ENCODE peak calls at places on chromosome 15, in nine cellular contexts. One of them, this sample, is unnamed.

GRCh38 chr15:99366013-99366412 is 114.7 kb downstream of the LRRC28 start:
- DNase-seq in COR-L47: no peak
- DNase-seq in HT1080: no peak
- DNase-seq in brain microvascular endothelial cell: no peak
- DNase-seq in stimulated activated CD4-positive, alpha-beta T cell treated with anti-CD3 and anti-CD28 coated beads, Interleukin-4, amount 100 ng/mL, for 48 hours: no peak
- DNase-seq in hippocampal formation: no peak
- DNase-seq in stimulated activated effector memory CD8-positive, alpha-beta T cell treated with anti-CD3 and anti-CD28 coated beads, Interleukin-12 subunit alpha, Interleukin-12 subunit beta, amount 100 ng/mL, for 72 hours: no peak
- DNase-seq in cardiac fibroblast: no peak
- DNase-seq in RPMI8226: no peak
- DNase-seq in this sample: no peak

GRCh38 chr15:65086680-65087111 is 10.2 kb downstream of the KBTBD13 start:
- DNase-seq in hippocampal formation: no peak
- DNase-seq in HT1080: no peak
- DNase-seq in RPMI8226: peak; percentile 26
- DNase-seq in brain microvascular endothelial cell: peak; percentile 7
- DNase-seq in COR-L47: no peak
- DNase-seq in stimulated activated CD4-positive, alpha-beta T cell treated with anti-CD3 and anti-CD28 coated beads, Interleukin-4, amount 100 ng/mL, for 48 hours: no peak
- DNase-seq in stimulated activated effector memory CD8-positive, alpha-beta T cell treated with anti-CD3 and anti-CD28 coated beads, Interleukin-12 subunit alpha, Interleukin-12 subunit beta, amount 100 ng/mL, for 72 hours: no peak
- DNase-seq in cardiac fibroblast: no peak
- DNase-seq in this sample: no peak

GRCh38 chr15:85500729-85501128 is 120.3 kb downstream of the AKAP13 start:
- DNase-seq in hippocampal formation: no peak
- DNase-seq in stimulated activated effector memory CD8-positive, alpha-beta T cell treated with anti-CD3 and anti-CD28 coated beads, Interleukin-12 subunit alpha, Interleukin-12 subunit beta, amount 100 ng/mL, for 72 hours: no peak
- DNase-seq in RPMI8226: no peak
- DNase-seq in stimulated activated CD4-positive, alpha-beta T cell treated with anti-CD3 and anti-CD28 coated beads, Interleukin-4, amount 100 ng/mL, for 48 hours: no peak
- DNase-seq in HT1080: no peak
- DNase-seq in cardiac fibroblast: peak; percentile 71
- DNase-seq in brain microvascular endothelial cell: peak; percentile 31
- DNase-seq in COR-L47: no peak
- DNase-seq in this sample: no peak

GRCh38 chr15:24898715-24899278 is 56.0 kb upstream of the SNRPN start:
- DNase-seq in stimulated activated CD4-positive, alpha-beta T cell treated with anti-CD3 and anti-CD28 coated beads, Interleukin-4, amount 100 ng/mL, for 48 hours: no peak
- DNase-seq in hippocampal formation: no peak
- DNase-seq in cardiac fibroblast: no peak
- DNase-seq in stimulated activated effector memory CD8-positive, alpha-beta T cell treated with anti-CD3 and anti-CD28 coated beads, Interleukin-12 subunit alpha, Interleukin-12 subunit beta, amount 100 ng/mL, for 72 hours: no peak
- DNase-seq in HT1080: no peak
- DNase-seq in RPMI8226: no peak
- DNase-seq in brain microvascular endothelial cell: no peak
- DNase-seq in COR-L47: no peak
- DNase-seq in this sample: no peak

GRCh38 chr15:81297147-81297572 is 26.8 kb downstream of the STARD5 start:
- DNase-seq in hippocampal formation: no peak
- DNase-seq in stimulated activated effector memory CD8-positive, alpha-beta T cell treated with anti-CD3 and anti-CD28 coated beads, Interleukin-12 subunit alpha, Interleukin-12 subunit beta, amount 100 ng/mL, for 72 hours: no peak
- DNase-seq in RPMI8226: no peak
- DNase-seq in brain microvascular endothelial cell: no peak
- DNase-seq in HT1080: peak; percentile 64
- DNase-seq in cardiac fibroblast: peak; percentile 63
- DNase-seq in stimulated activated CD4-positive, alpha-beta T cell treated with anti-CD3 and anti-CD28 coated beads, Interleukin-4, amount 100 ng/mL, for 48 hours: no peak
- DNase-seq in COR-L47: no peak
- DNase-seq in this sample: no peak

GRCh38 chr15:40238481-40238926 is 359 bp upstream of the PAK6 start:
- DNase-seq in cardiac fibroblast: no peak
- DNase-seq in hippocampal formation: no peak
- DNase-seq in HT1080: no peak
- DNase-seq in COR-L47: peak; percentile 37
- DNase-seq in RPMI8226: peak; percentile 49
- DNase-seq in stimulated activated effector memory CD8-positive, alpha-beta T cell treated with anti-CD3 and anti-CD28 coated beads, Interleukin-12 subunit alpha, Interleukin-12 subunit beta, amount 100 ng/mL, for 72 hours: no peak
- DNase-seq in stimulated activated CD4-positive, alpha-beta T cell treated with anti-CD3 and anti-CD28 coated beads, Interleukin-4, amount 100 ng/mL, for 48 hours: no peak
- DNase-seq in brain microvascular endothelial cell: no peak
- DNase-seq in this sample: no peak

GRCh38 chr15:64490598-64491259 is 30.4 kb downstream of the ZNF609 start:
- DNase-seq in stimulated activated effector memory CD8-positive, alpha-beta T cell treated with anti-CD3 and anti-CD28 coated beads, Interleukin-12 subunit alpha, Interleukin-12 subunit beta, amount 100 ng/mL, for 72 hours: no peak
- DNase-seq in brain microvascular endothelial cell: no peak
- DNase-seq in hippocampal formation: no peak
- DNase-seq in stimulated activated CD4-positive, alpha-beta T cell treated with anti-CD3 and anti-CD28 coated beads, Interleukin-4, amount 100 ng/mL, for 48 hours: no peak
- DNase-seq in COR-L47: no peak
- DNase-seq in HT1080: no peak
- DNase-seq in cardiac fibroblast: peak; percentile 49
- DNase-seq in RPMI8226: no peak
- DNase-seq in this sample: no peak

GRCh38 chr15:67761343-67761742 is 64.0 kb upstream of the SKOR1 start:
- DNase-seq in HT1080: no peak
- DNase-seq in cardiac fibroblast: no peak
- DNase-seq in stimulated activated CD4-positive, alpha-beta T cell treated with anti-CD3 and anti-CD28 coated beads, Interleukin-4, amount 100 ng/mL, for 48 hours: no peak
- DNase-seq in COR-L47: no peak
- DNase-seq in brain microvascular endothelial cell: no peak
- DNase-seq in RPMI8226: no peak
- DNase-seq in hippocampal formation: no peak
- DNase-seq in stimulated activated effector memory CD8-positive, alpha-beta T cell treated with anti-CD3 and anti-CD28 coated beads, Interleukin-12 subunit alpha, Interleukin-12 subunit beta, amount 100 ng/mL, for 72 hours: no peak
- DNase-seq in this sample: no peak

GRCh38 chr15:75731248-75732100 is 18.8 kb upstream of the CSPG4 start:
- DNase-seq in HT1080: peak; percentile 38
- DNase-seq in COR-L47: no peak
- DNase-seq in brain microvascular endothelial cell: no peak
- DNase-seq in hippocampal formation: no peak
- DNase-seq in RPMI8226: no peak
- DNase-seq in cardiac fibroblast: peak; percentile 71
- DNase-seq in stimulated activated effector memory CD8-positive, alpha-beta T cell treated with anti-CD3 and anti-CD28 coated beads, Interleukin-12 subunit alpha, Interleukin-12 subunit beta, amount 100 ng/mL, for 72 hours: no peak
- DNase-seq in stimulated activated CD4-positive, alpha-beta T cell treated with anti-CD3 and anti-CD28 coated beads, Interleukin-4, amount 100 ng/mL, for 48 hours: no peak
- DNase-seq in this sample: no peak

GRCh38 chr15:84955089-84955848 is 26.4 kb upstream of the PDE8A start:
- DNase-seq in brain microvascular endothelial cell: peak; percentile 76
- DNase-seq in COR-L47: peak; percentile 66
- DNase-seq in HT1080: peak; percentile 67
- DNase-seq in hippocampal formation: peak; percentile 57
- DNase-seq in cardiac fibroblast: peak; percentile 84
- DNase-seq in RPMI8226: peak; percentile 60
- DNase-seq in stimulated activated CD4-positive, alpha-beta T cell treated with anti-CD3 and anti-CD28 coated beads, Interleukin-4, amount 100 ng/mL, for 48 hours: peak; percentile 10
- DNase-seq in stimulated activated effector memory CD8-positive, alpha-beta T cell treated with anti-CD3 and anti-CD28 coated beads, Interleukin-12 subunit alpha, Interleukin-12 subunit beta, amount 100 ng/mL, for 72 hours: no peak
- DNase-seq in this sample: peak; percentile 38

GRCh38 chr15:39501366-39501765 is 79.5 kb upstream of the THBS1 start:
- DNase-seq in RPMI8226: no peak
- DNase-seq in stimulated activated effector memory CD8-positive, alpha-beta T cell treated with anti-CD3 and anti-CD28 coated beads, Interleukin-12 subunit alpha, Interleukin-12 subunit beta, amount 100 ng/mL, for 72 hours: no peak
- DNase-seq in cardiac fibroblast: peak; percentile 55
- DNase-seq in hippocampal formation: no peak
- DNase-seq in brain microvascular endothelial cell: no peak
- DNase-seq in stimulated activated CD4-positive, alpha-beta T cell treated with anti-CD3 and anti-CD28 coated beads, Interleukin-4, amount 100 ng/mL, for 48 hours: no peak
- DNase-seq in HT1080: peak; percentile 22
- DNase-seq in COR-L47: no peak
- DNase-seq in this sample: no peak

GRCh38 chr15:25790003-25790660 is 73.0 kb downstream of the ATP10A start:
- DNase-seq in stimulated activated effector memory CD8-positive, alpha-beta T cell treated with anti-CD3 and anti-CD28 coated beads, Interleukin-12 subunit alpha, Interleukin-12 subunit beta, amount 100 ng/mL, for 72 hours: peak; percentile 57
- DNase-seq in hippocampal formation: no peak
- DNase-seq in COR-L47: no peak
- DNase-seq in HT1080: peak; percentile 86
- DNase-seq in cardiac fibroblast: peak; percentile 74
- DNase-seq in brain microvascular endothelial cell: peak; percentile 62
- DNase-seq in RPMI8226: no peak
- DNase-seq in stimulated activated CD4-positive, alpha-beta T cell treated with anti-CD3 and anti-CD28 coated beads, Interleukin-4, amount 100 ng/mL, for 48 hours: peak; percentile 61
- DNase-seq in this sample: no peak

GRCh38 chr15:71730277-71731144 is 79.8 kb upstream of the NR2E3 start:
- DNase-seq in stimulated activated effector memory CD8-positive, alpha-beta T cell treated with anti-CD3 and anti-CD28 coated beads, Interleukin-12 subunit alpha, Interleukin-12 subunit beta, amount 100 ng/mL, for 72 hours: no peak
- DNase-seq in RPMI8226: peak; percentile 79
- DNase-seq in hippocampal formation: peak; percentile 15
- DNase-seq in cardiac fibroblast: peak; percentile 84
- DNase-seq in HT1080: peak; percentile 44
- DNase-seq in brain microvascular endothelial cell: peak; percentile 71
- DNase-seq in stimulated activated CD4-positive, alpha-beta T cell treated with anti-CD3 and anti-CD28 coated beads, Interleukin-4, amount 100 ng/mL, for 48 hours: peak; percentile 24
- DNase-seq in COR-L47: peak; percentile 33
- DNase-seq in this sample: no peak

GRCh38 chr15:43239732-43240491 is 19.1 kb upstream of the EPB42 start:
- DNase-seq in RPMI8226: no peak
- DNase-seq in COR-L47: no peak
- DNase-seq in hippocampal formation: no peak
- DNase-seq in stimulated activated CD4-positive, alpha-beta T cell treated with anti-CD3 and anti-CD28 coated beads, Interleukin-4, amount 100 ng/mL, for 48 hours: no peak
- DNase-seq in stimulated activated effector memory CD8-positive, alpha-beta T cell treated with anti-CD3 and anti-CD28 coated beads, Interleukin-12 subunit alpha, Interleukin-12 subunit beta, amount 100 ng/mL, for 72 hours: no peak
- DNase-seq in cardiac fibroblast: no peak
- DNase-seq in brain microvascular endothelial cell: no peak
- DNase-seq in HT1080: peak; percentile 86
- DNase-seq in this sample: no peak

GRCh38 chr15:95684693-95685115 is 645.8 kb upstream of the NR2F2 start:
- DNase-seq in stimulated activated effector memory CD8-positive, alpha-beta T cell treated with anti-CD3 and anti-CD28 coated beads, Interleukin-12 subunit alpha, Interleukin-12 subunit beta, amount 100 ng/mL, for 72 hours: no peak
- DNase-seq in brain microvascular endothelial cell: peak; percentile 89
- DNase-seq in cardiac fibroblast: peak; percentile 90
- DNase-seq in RPMI8226: no peak
- DNase-seq in HT1080: peak; percentile 85
- DNase-seq in COR-L47: no peak
- DNase-seq in hippocampal formation: no peak
- DNase-seq in stimulated activated CD4-positive, alpha-beta T cell treated with anti-CD3 and anti-CD28 coated beads, Interleukin-4, amount 100 ng/mL, for 48 hours: no peak
- DNase-seq in this sample: peak; percentile 78

GRCh38 chr15:72599855-72600464 is 54.5 kb upstream of the GOLGA6B start:
- DNase-seq in COR-L47: peak; percentile 4
- DNase-seq in RPMI8226: peak; percentile 70
- DNase-seq in stimulated activated effector memory CD8-positive, alpha-beta T cell treated with anti-CD3 and anti-CD28 coated beads, Interleukin-12 subunit alpha, Interleukin-12 subunit beta, amount 100 ng/mL, for 72 hours: no peak
- DNase-seq in hippocampal formation: no peak
- DNase-seq in stimulated activated CD4-positive, alpha-beta T cell treated with anti-CD3 and anti-CD28 coated beads, Interleukin-4, amount 100 ng/mL, for 48 hours: no peak
- DNase-seq in HT1080: peak; percentile 48
- DNase-seq in brain microvascular endothelial cell: peak; percentile 64
- DNase-seq in cardiac fibroblast: peak; percentile 77
- DNase-seq in this sample: peak; percentile 22

GRCh38 chr15:80580107-80580506 is 115.0 kb upstream of the ABHD17C start:
- DNase-seq in HT1080: peak; percentile 88
- DNase-seq in stimulated activated effector memory CD8-positive, alpha-beta T cell treated with anti-CD3 and anti-CD28 coated beads, Interleukin-12 subunit alpha, Interleukin-12 subunit beta, amount 100 ng/mL, for 72 hours: no peak
- DNase-seq in COR-L47: no peak
- DNase-seq in hippocampal formation: no peak
- DNase-seq in brain microvascular endothelial cell: peak; percentile 83
- DNase-seq in stimulated activated CD4-positive, alpha-beta T cell treated with anti-CD3 and anti-CD28 coated beads, Interleukin-4, amount 100 ng/mL, for 48 hours: no peak
- DNase-seq in cardiac fibroblast: peak; percentile 69
- DNase-seq in RPMI8226: no peak
- DNase-seq in this sample: peak; percentile 66

GRCh38 chr15:69433831-69434230 is 18.8 kb upstream of the RPLP1 start:
- DNase-seq in stimulated activated effector memory CD8-positive, alpha-beta T cell treated with anti-CD3 and anti-CD28 coated beads, Interleukin-12 subunit alpha, Interleukin-12 subunit beta, amount 100 ng/mL, for 72 hours: no peak
- DNase-seq in COR-L47: no peak
- DNase-seq in HT1080: no peak
- DNase-seq in stimulated activated CD4-positive, alpha-beta T cell treated with anti-CD3 and anti-CD28 coated beads, Interleukin-4, amount 100 ng/mL, for 48 hours: no peak
- DNase-seq in RPMI8226: no peak
- DNase-seq in cardiac fibroblast: no peak
- DNase-seq in brain microvascular endothelial cell: no peak
- DNase-seq in hippocampal formation: no peak
- DNase-seq in this sample: no peak

GRCh38 chr15:58369261-58369699 is 62.5 kb upstream of the LIPC start:
- DNase-seq in cardiac fibroblast: peak; percentile 52
- DNase-seq in HT1080: peak; percentile 93
- DNase-seq in stimulated activated CD4-positive, alpha-beta T cell treated with anti-CD3 and anti-CD28 coated beads, Interleukin-4, amount 100 ng/mL, for 48 hours: no peak
- DNase-seq in RPMI8226: no peak
- DNase-seq in brain microvascular endothelial cell: peak; percentile 92
- DNase-seq in stimulated activated effector memory CD8-positive, alpha-beta T cell treated with anti-CD3 and anti-CD28 coated beads, Interleukin-12 subunit alpha, Interleukin-12 subunit beta, amount 100 ng/mL, for 72 hours: no peak
- DNase-seq in COR-L47: no peak
- DNase-seq in hippocampal formation: no peak
- DNase-seq in this sample: no peak

GRCh38 chr15:58870451-58870850 is 63.0 kb downstream of the SLTM start:
- DNase-seq in RPMI8226: no peak
- DNase-seq in stimulated activated effector memory CD8-positive, alpha-beta T cell treated with anti-CD3 and anti-CD28 coated beads, Interleukin-12 subunit alpha, Interleukin-12 subunit beta, amount 100 ng/mL, for 72 hours: no peak
- DNase-seq in brain microvascular endothelial cell: no peak
- DNase-seq in HT1080: no peak
- DNase-seq in COR-L47: no peak
- DNase-seq in stimulated activated CD4-positive, alpha-beta T cell treated with anti-CD3 and anti-CD28 coated beads, Interleukin-4, amount 100 ng/mL, for 48 hours: no peak
- DNase-seq in cardiac fibroblast: peak; percentile 44
- DNase-seq in hippocampal formation: no peak
- DNase-seq in this sample: no peak

GRCh38 chr15:43412096-43412495 is 41.2 kb downstream of the TUBGCP4 start:
- DNase-seq in stimulated activated CD4-positive, alpha-beta T cell treated with anti-CD3 and anti-CD28 coated beads, Interleukin-4, amount 100 ng/mL, for 48 hours: no peak
- DNase-seq in HT1080: no peak
- DNase-seq in stimulated activated effector memory CD8-positive, alpha-beta T cell treated with anti-CD3 and anti-CD28 coated beads, Interleukin-12 subunit alpha, Interleukin-12 subunit beta, amount 100 ng/mL, for 72 hours: no peak
- DNase-seq in hippocampal formation: no peak
- DNase-seq in RPMI8226: no peak
- DNase-seq in brain microvascular endothelial cell: no peak
- DNase-seq in cardiac fibroblast: no peak
- DNase-seq in COR-L47: no peak
- DNase-seq in this sample: no peak

GRCh38 chr15:93424131-93424530 is 335.1 kb upstream of the RGMA start:
- DNase-seq in COR-L47: no peak
- DNase-seq in stimulated activated CD4-positive, alpha-beta T cell treated with anti-CD3 and anti-CD28 coated beads, Interleukin-4, amount 100 ng/mL, for 48 hours: no peak
- DNase-seq in stimulated activated effector memory CD8-positive, alpha-beta T cell treated with anti-CD3 and anti-CD28 coated beads, Interleukin-12 subunit alpha, Interleukin-12 subunit beta, amount 100 ng/mL, for 72 hours: peak; percentile 37
- DNase-seq in cardiac fibroblast: no peak
- DNase-seq in HT1080: no peak
- DNase-seq in brain microvascular endothelial cell: no peak
- DNase-seq in RPMI8226: no peak
- DNase-seq in hippocampal formation: no peak
- DNase-seq in this sample: no peak